ENCODE peak calls at places on chromosomes 6 and 20, in four cellular contexts. W is T-helper 9 cell, U is activated T-cell treated with anti-CD3 and anti-CD28 coated beads for 1 hour, M is posterior vena cava. N is an unnamed sample.

GRCh38 chr6:159790149-159790946 is at the start of gene MRPL18:
- DNase-seq in M (peak), W (peak), U (peak), N (peak)

GRCh38 chr6:7960141-7960540 is 49.6 kb upstream of the TXNDC5 start:
- DNase-seq in U (no peak), W (no peak), M (no peak), N (no peak)

GRCh38 chr6:145427232-145427631 is 308.1 kb downstream of the EPM2A start:
- DNase-seq in U (no peak), M (no peak), W (no peak), N (no peak)

GRCh38 chr20:43911066-43911465 is 3.6 kb upstream of the TOX2 start:
- DNase-seq in M (no peak), W (no peak), U (no peak), N (no peak)

GRCh38 chr6:69820438-69820837 is 23.6 kb upstream of the LMBRD1 start:
- DNase-seq in M (no peak), U (no peak), W (no peak), N (peak)

GRCh38 chr6:96803106-96803481 is 34.2 kb downstream of the GPR63 start:
- DNase-seq in W (no peak), U (no peak), M (no peak), N (no peak)

GRCh38 chr6:34110610-34111009 is 35.3 kb downstream of the GRM4 start:
- DNase-seq in M (no peak), W (no peak), U (no peak), N (no peak)

GRCh38 chr6:119581220-119581619 is 231.7 kb upstream of the MAN1A1 start:
- DNase-seq in M (no peak), U (no peak), W (no peak), N (no peak)

GRCh38 chr6:130426078-130426726 is 60.4 kb downstream of the TMEM200A start:
- DNase-seq in W (no peak), M (no peak), U (no peak), N (no peak)

GRCh38 chr20:24135786-24136185 is 147.2 kb upstream of the GGTLC1 start:
- DNase-seq in M (no peak), W (no peak), U (no peak), N (no peak)

GRCh38 chr6:134873500-134874388 is 76.2 kb downstream of the ALDH8A1 start:
- DNase-seq in U (peak), W (no peak), M (no peak), N (no peak)

GRCh38 chr6:156960525-156960924 is 183.3 kb downstream of the ARID1B start:
- DNase-seq in W (no peak), M (no peak), U (no peak), N (no peak)

GRCh38 chr20:5001174-5002076 is at the start of gene SLC23A2:
- DNase-seq in W (peak), U (peak), M (peak), N (peak)

GRCh38 chr6:8207191-8207868 is 105.0 kb upstream of the EEF1E1 start:
- DNase-seq in M (no peak), W (no peak), U (no peak), N (no peak)

GRCh38 chr6:13354331-13355042 is 26.1 kb upstream of the TBC1D7 start:
- DNase-seq in U (no peak), W (no peak), M (no peak), N (no peak)

GRCh38 chr6:138600726-138601125 is 101.4 kb upstream of the NHSL1 start:
- DNase-seq in M (no peak), W (no peak), U (no peak), N (no peak)

GRCh38 chr6:157823001-157823522 is at the start of gene SNX9:
- DNase-seq in W (peak), U (peak), M (peak), N (peak)

GRCh38 chr6:8027965-8028651 is 36.1 kb downstream of the BLOC1S5 start:
- DNase-seq in M (no peak), U (no peak), W (no peak), N (no peak)

GRCh38 chr6:54624216-54624615 is 222.4 kb upstream of the FAM83B start:
- DNase-seq in W (no peak), U (no peak), M (no peak), N (no peak)

GRCh38 chr6:26502169-26502568 is 2.1 kb downstream of the BTN1A1 start:
- DNase-seq in M (no peak), U (no peak), W (no peak), N (no peak)

GRCh38 chr20:5000263-5001173 is 792 bp downstream of the SLC23A2 start:
- DNase-seq in U (no peak), M (peak), W (peak), N (peak)

GRCh38 chr6:42294759-42295158 is 77.1 kb upstream of the MRPS10 start:
- DNase-seq in W (no peak), M (no peak), U (no peak), N (no peak)

GRCh38 chr6:35094183-35094582 is 47.0 kb downstream of the TCP11 start:
- DNase-seq in W (no peak), U (no peak), M (no peak), N (no peak)

GRCh38 chr6:90123796-90124195 is 172.8 kb downstream of the BACH2 start:
- DNase-seq in W (no peak), U (no peak), M (no peak), N (no peak)

GRCh38 chr6:47057830-47058540 is 15.9 kb upstream of the ADGRF1 start:
- DNase-seq in U (no peak), M (no peak), W (no peak), N (no peak)

GRCh38 chr6:217048-217659 is 75.1 kb upstream of the DUSP22 start:
- DNase-seq in W (no peak), M (no peak), U (no peak), N (no peak)

GRCh38 chr20:9131841-9132240 is 63.0 kb downstream of the PLCB4 start:
- DNase-seq in W (no peak), U (no peak), M (no peak), N (no peak)